ENCODE peak calls at places on chromosomes 12 and 14, in four cellular contexts. Z, D, M and R are unnamed samples.

GRCh38 chr12:67952787-67953186 is 36.5 kb upstream of the IFNG-AS1 start:
- DNase-seq in Z (no peak), D (no peak), M (no peak), R (no peak)

GRCh38 chr12:22415342-22416309 is 81.1 kb upstream of the ST8SIA1 start:
- DNase-seq in Z (no peak), D (no peak), M (no peak), R (no peak)

GRCh38 chr14:36505892-36506731 is 13.9 kb downstream of the NKX2-1 start:
- DNase-seq in Z (no peak), D (no peak), M (peak), R (no peak)

GRCh38 chr14:91119556-91120311 is 5.9 kb downstream of the DGLUCY start:
- DNase-seq in Z (peak), D (no peak), M (no peak), R (no peak)

GRCh38 chr12:121189887-121190155 is 20.1 kb upstream of the P2RX4 start:
- DNase-seq in Z (no peak), D (no peak), M (no peak), R (no peak)

GRCh38 chr12:49599961-49600360 is 5.5 kb downstream of the FAM186B start:
- DNase-seq in Z (no peak), D (no peak), M (no peak), R (no peak)

GRCh38 chr12:48927261-48927660 is 2.0 kb upstream of the FKBP11 start:
- DNase-seq in Z (no peak), D (no peak), M (no peak), R (no peak)

GRCh38 chr14:55180434-55180833 is 11.0 kb downstream of the DLGAP5 start:
- DNase-seq in Z (peak), D (no peak), M (no peak), R (no peak)

GRCh38 chr12:14970467-14970866 is 2.4 kb upstream of the PDE6H start:
- DNase-seq in Z (no peak), D (no peak), M (no peak), R (no peak)

GRCh38 chr12:112443916-112444315 is 25.2 kb downstream of the PTPN11 start:
- DNase-seq in Z (no peak), D (no peak), M (no peak), R (no peak)

GRCh38 chr14:23094666-23095195 is at the start of gene ACIN1:
- DNase-seq in Z (peak), D (no peak), M (no peak), R (no peak)

GRCh38 chr12:98352835-98353234 is 162.6 kb upstream of the TMPO start:
- DNase-seq in Z (no peak), D (no peak), M (no peak), R (no peak)

GRCh38 chr12:53057816-53058500 is 8.1 kb downstream of the TNS2 start:
- DNase-seq in Z (no peak), D (no peak), M (no peak), R (no peak)

GRCh38 chr14:94690896-94691657 is 78.8 kb downstream of the GSC start:
- DNase-seq in Z (no peak), D (no peak), M (no peak), R (no peak)

GRCh38 chr14:86673523-86673969 is 1143.6 kb downstream of the FLRT2 start:
- DNase-seq in Z (no peak), D (no peak), M (no peak), R (no peak)

GRCh38 chr12:3308063-3308462 is 182.9 kb upstream of the PRMT8 start:
- DNase-seq in Z (no peak), D (no peak), M (no peak), R (no peak)

GRCh38 chr12:6295187-6295811 is 15.2 kb upstream of the PLEKHG6 start:
- DNase-seq in Z (peak), D (no peak), M (no peak), R (no peak)

GRCh38 chr12:38402811-38403210 is 86.2 kb downstream of the ALG10B start:
- DNase-seq in Z (no peak), D (no peak), M (no peak), R (no peak)